ENCODE peak calls at places on chromosomes 7 and 10, in eight cellular contexts. F is SK-N-SH; R is brain microvascular endothelial cell; U is T-helper 1 cell; V is activated CD4-positive, CD25-positive, alpha-beta regulatory T cell; Q is A549; P is GM10248; S is esophagus squamous epithelium. T is an unnamed sample.
A peak's percentile ranks its signal among the peaks of the same experiment; 100 is the strongest.

GRCh38 chr10:100508691-100509150 is 10.9 kb downstream of the SEC31B start:
- DNase-seq in F (peak; percentile 70), R (peak; percentile 56), U (peak; percentile 27), V (peak; percentile 12), Q (peak; percentile 79), P (peak; percentile 53), S (no peak), T (no peak)

GRCh38 chr10:112335104-112335840 is 38.6 kb upstream of the ACSL5 start:
- DNase-seq in F (no peak), R (no peak), U (no peak), V (no peak), Q (no peak), P (no peak), S (no peak), T (no peak)

GRCh38 chr10:124079864-124080263 is 13.5 kb downstream of the CHST15 start:
- DNase-seq in F (no peak), R (no peak), U (no peak), V (no peak), Q (no peak), P (no peak), S (no peak), T (no peak)

GRCh38 chr7:151665363-151665762 is 145.7 kb upstream of the RHEB start:
- DNase-seq in F (no peak), R (peak; percentile 94), U (no peak), V (no peak), Q (no peak), P (no peak), S (no peak), T (no peak)

GRCh38 chr7:108875139-108875538 is 305.5 kb downstream of the DNAJB9 start:
- DNase-seq in F (peak; percentile 14), R (peak; percentile 57), U (no peak), V (no peak), Q (no peak), P (peak; percentile 18), S (no peak), T (no peak)

GRCh38 chr7:45035909-45036308 is 35.9 kb downstream of the CCM2 start:
- DNase-seq in F (no peak), R (no peak), U (no peak), V (no peak), Q (no peak), P (no peak), S (no peak), T (no peak)

GRCh38 chr10:500876-501275 is 188.6 kb downstream of the DIP2C start:
- DNase-seq in F (no peak), R (no peak), U (no peak), V (no peak), Q (no peak), P (no peak), S (no peak), T (no peak)

GRCh38 chr7:29192284-29192683 is 2.3 kb upstream of the CHN2 start:
- DNase-seq in F (no peak), R (no peak), U (no peak), V (no peak), Q (no peak), P (no peak), S (no peak), T (no peak)

GRCh38 chr10:5959581-5960069 is 17.7 kb downstream of the IL15RA start:
- DNase-seq in F (no peak), R (no peak), U (no peak), V (no peak), Q (no peak), P (peak; percentile 12), S (no peak), T (peak; percentile 11)

GRCh38 chr7:139681812-139682135 is 96.0 kb downstream of the HIPK2 start:
- DNase-seq in F (no peak), R (no peak), U (no peak), V (no peak), Q (no peak), P (no peak), S (no peak), T (no peak)

T was measured in omental fat pad.